ENCODE peak calls at places on chromosome 15, in five cellular contexts. H, L, Z, F and O are unnamed samples.

GRCh38 chr15:41968738-41969137 is 3.6 kb downstream of the EHD4 start:
- DNase-seq in H (no peak), L (no peak), Z (no peak), F (no peak), O (peak)

GRCh38 chr15:67109141-67110034 is 44.0 kb downstream of the SMAD3 start:
- DNase-seq in H (no peak), L (no peak), Z (no peak), F (peak), O (no peak)

GRCh38 chr15:99054025-99054387 is 46.4 kb upstream of the PGPEP1L start:
- DNase-seq in H (no peak), L (no peak), Z (no peak), F (no peak), O (no peak)

GRCh38 chr15:52822475-52822874 is 32.3 kb upstream of the ONECUT1 start:
- DNase-seq in H (no peak), L (no peak), Z (no peak), F (no peak), O (no peak)

GRCh38 chr15:80643296-80643965 is 51.7 kb upstream of the ABHD17C start:
- DNase-seq in H (no peak), L (no peak), Z (no peak), F (no peak), O (no peak)

GRCh38 chr15:85541744-85542143 is 161.3 kb downstream of the AKAP13 start:
- DNase-seq in H (no peak), L (no peak), Z (no peak), F (no peak), O (no peak)

GRCh38 chr15:39556461-39556860 is 24.4 kb upstream of the THBS1 start:
- DNase-seq in H (no peak), L (no peak), Z (no peak), F (no peak), O (no peak)

GRCh38 chr15:69979269-69979668 is 118.4 kb downstream of the TLE3 start:
- DNase-seq in H (peak), L (peak), Z (no peak), F (peak), O (no peak)

GRCh38 chr15:69755571-69756310 is 303.1 kb downstream of the RPLP1 start:
- DNase-seq in H (no peak), L (no peak), Z (no peak), F (no peak), O (peak)

GRCh38 chr15:65610871-65611718 is at the start of gene INTS14:
- DNase-seq in H (peak), L (peak), Z (peak), F (peak), O (peak)

GRCh38 chr15:36887214-36888017 is 212.9 kb downstream of the MEIS2 start:
- DNase-seq in H (peak), L (peak), Z (no peak), F (no peak), O (no peak)

GRCh38 chr15:81171286-81171685 is 25.4 kb upstream of the IL16 start:
- DNase-seq in H (no peak), L (no peak), Z (no peak), F (no peak), O (no peak)

GRCh38 chr15:55361048-55361447 is 42.0 kb downstream of the PIGB start:
- DNase-seq in H (no peak), L (no peak), Z (no peak), F (no peak), O (no peak)

GRCh38 chr15:67836477-67836876 is 3.4 kb downstream of the RNU6-1 start:
- DNase-seq in H (peak), L (peak), Z (no peak), F (no peak), O (no peak)

GRCh38 chr15:38868326-38869114 is 303.9 kb upstream of the RASGRP1 start:
- DNase-seq in H (no peak), L (no peak), Z (no peak), F (peak), O (no peak)

GRCh38 chr15:44243829-44244228 is 44.7 kb upstream of the GOLM2 start:
- DNase-seq in H (no peak), L (no peak), Z (no peak), F (no peak), O (no peak)

GRCh38 chr15:100241572-100242479 is 99.9 kb downstream of the ADAMTS17 start:
- DNase-seq in H (peak), L (no peak), Z (no peak), F (peak), O (no peak)

GRCh38 chr15:71291723-71292122 is 176.5 kb downstream of the THSD4 start:
- DNase-seq in H (no peak), L (no peak), Z (no peak), F (no peak), O (no peak)

GRCh38 chr15:71548317-71548908 is 261.9 kb upstream of the NR2E3 start:
- DNase-seq in H (no peak), L (no peak), Z (no peak), F (no peak), O (no peak)

GRCh38 chr15:92638291-92638708 is 17.3 kb downstream of the FAM174B start:
- DNase-seq in H (no peak), L (no peak), Z (no peak), F (peak), O (no peak)

GRCh38 chr15:92637621-92638020 is 18.0 kb downstream of the FAM174B start:
- DNase-seq in H (no peak), L (no peak), Z (no peak), F (no peak), O (no peak)

GRCh38 chr15:92636401-92636949 is 19.1 kb downstream of the FAM174B start:
- DNase-seq in H (no peak), L (no peak), Z (no peak), F (no peak), O (no peak)

GRCh38 chr15:92638709-92639365 is 16.7 kb downstream of the FAM174B start:
- DNase-seq in H (no peak), L (no peak), Z (no peak), F (no peak), O (no peak)

DNA sequence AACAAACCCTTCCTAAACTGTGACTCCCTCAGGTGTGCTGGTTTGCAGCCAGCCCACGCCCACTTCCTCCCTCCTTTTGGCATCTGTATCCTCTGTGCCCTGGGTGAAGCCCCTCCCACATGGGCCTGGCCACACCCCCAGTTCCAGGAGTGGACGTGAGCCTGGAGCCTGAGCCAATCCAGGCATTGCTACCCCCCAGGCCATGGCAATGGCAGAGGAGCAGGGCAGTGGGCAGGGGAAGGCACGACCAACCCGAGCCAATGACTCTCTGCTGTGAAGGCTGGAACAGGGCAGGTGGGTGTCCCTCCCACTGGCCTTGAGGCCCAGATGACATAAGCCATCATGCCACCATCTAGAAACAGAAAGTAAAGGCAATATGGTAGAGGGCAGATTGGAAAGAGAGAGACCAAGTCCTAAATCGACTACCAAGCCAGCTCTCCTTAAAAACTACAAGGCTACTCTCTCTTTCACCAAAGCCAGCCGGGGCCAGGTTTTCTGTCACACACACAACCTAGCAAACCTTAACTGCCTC is 18.6 kb downstream of the FAM174B start:
- DNase-seq in H (no peak), L (peak), Z (no peak), F (no peak), O (no peak)
- TF ChIP-seq ATF2 in H (no peak), L (no peak), Z (no peak), F (no peak), O (no peak)

GRCh38 chr15:59609730-59610712 is 1.6 kb upstream of the GCNT3 start:
- DNase-seq in H (no peak), L (no peak), Z (no peak), F (no peak), O (no peak)

GRCh38 chr15:59615661-59616060 is 4.1 kb downstream of the GCNT3 start:
- DNase-seq in H (no peak), L (no peak), Z (no peak), F (no peak), O (no peak)

GRCh38 chr15:59616390-59616789 is 4.8 kb downstream of the GCNT3 start:
- DNase-seq in H (no peak), L (no peak), Z (no peak), F (peak), O (no peak)

GRCh38 chr15:59614153-59614552 is 2.6 kb downstream of the GCNT3 start:
- DNase-seq in H (no peak), L (no peak), Z (no peak), F (no peak), O (no peak)

DNA sequence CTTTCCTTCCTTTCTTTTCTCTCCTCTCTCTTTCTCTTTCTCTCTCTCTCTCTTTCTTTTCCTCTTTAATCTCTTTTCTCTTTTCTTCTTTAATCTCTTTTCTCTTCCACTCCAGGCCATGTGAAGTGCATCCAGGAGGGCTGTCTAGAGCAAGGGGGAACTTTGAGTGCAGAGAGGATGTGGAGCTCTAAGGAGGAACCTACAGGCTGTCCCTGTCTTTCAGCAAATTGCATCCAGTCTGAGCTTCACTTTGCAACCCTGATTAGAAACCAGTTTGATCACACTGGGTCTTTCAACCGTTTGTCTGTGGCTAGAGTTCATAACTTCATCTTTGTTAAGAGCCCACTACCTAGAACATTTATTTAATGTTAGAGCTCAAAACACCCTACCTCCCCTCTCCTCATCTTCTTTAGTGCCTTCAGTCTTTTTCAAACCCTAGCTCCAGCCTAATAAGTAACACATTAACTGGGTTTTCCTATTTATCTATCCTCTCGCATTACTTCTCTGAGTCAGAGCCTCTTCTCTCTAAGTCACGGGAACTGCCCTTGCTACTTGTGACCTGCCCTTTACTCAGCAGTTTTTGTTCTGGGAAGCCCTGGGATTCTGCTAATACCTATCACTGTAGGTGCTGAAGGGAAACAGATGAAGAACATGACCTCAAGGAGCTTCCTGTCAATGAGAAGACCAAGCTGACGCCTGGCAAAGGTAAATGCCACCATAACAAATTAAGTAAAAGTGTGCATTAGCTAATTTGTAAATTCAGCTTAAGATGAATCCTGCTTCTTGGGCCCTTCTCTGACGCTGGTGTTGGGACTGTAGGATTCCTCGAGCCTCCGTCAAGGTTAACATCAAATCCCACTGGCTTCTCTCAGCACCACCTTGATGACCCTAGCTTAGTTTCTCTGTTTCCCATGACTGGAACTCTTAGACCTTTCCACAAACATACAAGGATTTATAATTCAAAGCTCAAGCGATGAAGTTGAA is at the start of gene GCNT3:
- DNase-seq in H (no peak), L (no peak), Z (no peak), F (peak), O (no peak)
- TF ChIP-seq ATF2 in H (no peak), L (no peak), Z (no peak), F (no peak), O (no peak)

DNA sequence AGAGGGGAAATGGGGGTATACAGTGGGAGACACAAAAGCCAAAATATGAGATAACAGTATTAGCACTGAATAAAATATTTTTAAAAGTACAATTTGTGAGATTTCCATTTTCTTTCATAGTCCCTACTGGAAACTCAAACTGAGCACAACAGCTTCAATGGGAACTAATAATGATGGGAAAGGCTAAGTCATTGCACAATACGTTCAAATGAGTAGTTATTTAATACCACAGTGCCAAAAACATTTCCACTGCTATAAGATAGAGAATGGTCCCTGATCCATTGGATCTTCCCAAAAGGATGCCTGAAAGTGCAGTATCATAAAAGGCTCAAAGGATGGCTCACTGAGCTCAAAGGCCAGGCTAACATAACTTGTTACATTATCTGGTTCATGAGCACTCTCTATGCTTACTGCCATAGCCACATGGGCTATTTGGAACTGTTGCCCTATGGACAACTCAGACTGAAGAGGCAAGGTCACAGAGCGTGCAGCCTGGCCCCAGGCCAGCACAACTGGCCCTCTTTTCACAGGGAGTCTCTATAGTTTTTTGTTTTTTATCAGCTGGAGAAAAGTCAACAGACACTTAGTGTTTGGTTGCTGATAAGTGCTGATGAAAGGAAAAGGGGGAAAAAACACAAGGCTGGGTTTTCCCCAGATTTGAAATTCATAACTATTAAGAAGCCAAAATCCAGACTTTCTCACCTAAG is 54.1 kb upstream of the PPIB start:
- DNase-seq in H (peak), L (no peak), Z (no peak), F (peak), O (no peak)
- TF ChIP-seq ATF2 in H (no peak), L (no peak), Z (no peak), F (peak), O (no peak)

DNA sequence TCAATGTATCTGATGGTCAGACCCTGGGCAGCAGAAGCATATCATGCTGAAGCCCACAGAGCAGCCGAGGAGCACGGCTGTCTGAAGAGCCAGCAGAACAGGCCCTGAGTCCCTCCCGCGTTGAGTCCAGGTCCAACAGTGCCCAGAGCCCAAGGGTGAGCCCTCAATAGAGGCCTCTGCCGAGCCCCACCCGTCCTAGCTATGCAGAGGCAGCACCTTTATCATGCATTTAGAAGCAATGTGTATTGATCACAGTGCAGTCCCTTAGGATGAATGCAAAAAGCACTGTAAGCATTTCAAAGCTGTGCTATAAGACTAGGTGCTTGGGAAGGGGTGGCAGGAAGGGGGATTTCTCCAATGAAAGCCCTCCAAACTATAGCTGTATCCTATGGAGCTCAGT is 208.5 kb downstream of the GABRB3 start:
- DNase-seq in H (no peak), L (no peak), Z (no peak), F (no peak), O (no peak)
- TF ChIP-seq ATF2 in H (no peak), L (no peak), Z (no peak), F (no peak), O (no peak)

GRCh38 chr15:76763554-76763953 is 141.6 kb downstream of the SCAPER start:
- DNase-seq in H (no peak), L (no peak), Z (no peak), F (no peak), O (no peak)

GRCh38 chr15:76764004-76764403 is 141.1 kb downstream of the SCAPER start:
- DNase-seq in H (no peak), L (no peak), Z (no peak), F (no peak), O (no peak)
- TF ChIP-seq ATF2 in H (no peak), L (no peak), Z (no peak), F (no peak), O (no peak)

GRCh38 chr15:62618432-62618831 is 424.1 kb upstream of the TPM1 start:
- DNase-seq in H (no peak), L (no peak), Z (no peak), F (no peak), O (no peak)
- TF ChIP-seq ATF2 in H (no peak), L (no peak), Z (no peak), F (no peak), O (no peak)

DNA sequence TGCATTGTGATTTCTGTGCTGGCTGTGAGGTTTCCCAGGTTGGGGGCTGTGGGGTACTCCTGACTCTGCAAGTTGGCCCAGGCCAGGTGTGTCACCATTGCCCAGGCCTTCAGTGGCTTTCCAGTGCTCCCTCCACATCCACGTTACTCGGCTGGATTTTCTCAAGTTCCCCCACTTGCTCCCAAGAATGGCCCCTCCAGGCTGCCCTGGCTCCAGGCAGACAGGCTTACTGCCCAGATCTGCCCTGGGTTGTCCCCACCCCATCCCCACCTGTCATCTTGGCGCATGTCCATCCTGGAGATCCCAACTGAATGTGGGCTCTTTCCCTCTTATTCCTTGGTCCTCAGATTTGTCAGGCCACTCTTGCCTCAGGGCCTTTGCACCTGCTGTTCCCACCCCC is 3.6 kb downstream of the APBA2 start:
- DNase-seq in H (no peak), L (no peak), Z (no peak), F (no peak), O (no peak)
- TF ChIP-seq ATF2 in H (no peak), L (no peak), Z (no peak), F (no peak), O (no peak)

GRCh38 chr15:35137175-35137574 is 52.1 kb upstream of the NANOGP8 start:
- DNase-seq in H (no peak), L (no peak), Z (no peak), F (no peak), O (no peak)

GRCh38 chr15:35139822-35140221 is 54.7 kb upstream of the NANOGP8 start:
- DNase-seq in H (no peak), L (no peak), Z (no peak), F (no peak), O (no peak)

GRCh38 chr15:35141743-35142356 is 56.8 kb upstream of the NANOGP8 start:
- DNase-seq in H (peak), L (no peak), Z (no peak), F (peak), O (no peak)

DNA sequence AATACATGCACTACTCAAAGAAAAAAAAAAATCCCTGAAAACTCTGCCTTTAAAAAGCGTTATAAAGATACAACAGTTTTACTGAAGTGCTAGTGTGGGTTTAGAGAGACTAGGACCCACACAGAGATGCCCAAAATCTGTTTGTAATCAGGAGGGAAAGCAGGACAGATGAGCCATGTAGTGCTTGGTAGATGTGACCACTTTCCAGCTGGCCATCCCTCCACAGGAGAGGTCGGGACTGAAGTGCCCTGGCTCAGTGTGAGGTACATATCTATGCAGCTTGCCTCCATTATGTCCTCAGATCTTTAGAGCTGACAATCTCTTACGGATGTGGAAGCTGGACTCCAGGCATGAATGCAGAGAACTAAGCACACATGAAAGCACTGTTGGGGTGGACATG is 57.5 kb upstream of the NANOGP8 start:
- DNase-seq in H (no peak), L (no peak), Z (no peak), F (no peak), O (no peak)
- TF ChIP-seq ATF2 in H (no peak), L (no peak), Z (no peak), F (no peak), O (no peak)